ENCODE peak calls at places on chromosomes 2 and 18, in nine cellular contexts. S is EH, N is T-helper 1 cell, J is NCI-H345, I is NCI-H1417 treated with DMSO at 0.1 percent for 48 hours, H is aorta, Q is NCI-H510A, K is GM19239, W is iPS DF 19.7. R is an unnamed sample.

GRCh38 chr18:79395308-79395640 is 456 bp upstream of the NFATC1 start:
- DNase-seq in S (no peak), N (no peak), J (no peak), I (no peak), H (no peak), Q (no peak), K (no peak), W (no peak), R (no peak)

GRCh38 chr2:153715218-153715617 is 156.5 kb upstream of the GALNT13 start:
- DNase-seq in S (no peak), N (no peak), J (no peak), I (no peak), H (no peak), Q (no peak), K (no peak), W (no peak), R (no peak)

GRCh38 chr2:37080674-37081073 is 3.5 kb downstream of the HEATR5B start:
- DNase-seq in S (no peak), N (no peak), J (no peak), I (no peak), H (no peak), Q (no peak), K (no peak), W (no peak), R (no peak)

GRCh38 chr18:77098554-77099174 is 33.9 kb downstream of the MBP start:
- DNase-seq in S (peak), N (no peak), J (peak), I (no peak), H (no peak), Q (no peak), K (no peak), W (no peak), R (no peak)

GRCh38 chr2:38446972-38447561 is 70.0 kb upstream of the ATL2 start:
- DNase-seq in S (no peak), N (no peak), J (no peak), I (no peak), H (no peak), Q (no peak), K (no peak), W (no peak), R (no peak)

GRCh38 chr2:241708879-241709278 is 7.0 kb downstream of the ING5 start:
- DNase-seq in S (no peak), N (no peak), J (no peak), I (no peak), H (no peak), Q (no peak), K (no peak), W (no peak), R (no peak)

GRCh38 chr2:159214325-159214865 is 72.1 kb downstream of the WDSUB1 start:
- DNase-seq in S (no peak), N (no peak), J (no peak), I (no peak), H (no peak), Q (no peak), K (no peak), W (no peak), R (no peak)

GRCh38 chr2:32498301-32498700 is 129.5 kb upstream of the TTC27 start:
- DNase-seq in S (no peak), N (no peak), J (no peak), I (no peak), H (no peak), Q (no peak), K (no peak), W (no peak), R (no peak)

GRCh38 chr2:54724560-54725342 is 1.3 kb downstream of the EML6 start:
- DNase-seq in S (peak), N (peak), J (peak), I (no peak), H (no peak), Q (peak), K (no peak), W (no peak), R (no peak)

GRCh38 chr18:61502472-61502871 is 169.2 kb downstream of the CDH20 start:
- DNase-seq in S (peak), N (no peak), J (peak), I (peak), H (no peak), Q (no peak), K (peak), W (peak), R (peak)

GRCh38 chr2:228352048-228352447 is 170.6 kb upstream of the SPHKAP start:
- DNase-seq in S (no peak), N (no peak), J (peak), I (no peak), H (no peak), Q (peak), K (no peak), W (no peak), R (no peak)

GRCh38 chr2:46865181-46865970 is 50.2 kb downstream of the MCFD2 start:
- DNase-seq in S (peak), N (no peak), J (no peak), I (no peak), H (no peak), Q (no peak), K (no peak), W (no peak), R (no peak)

GRCh38 chr2:228344531-228344930 is 163.0 kb upstream of the SPHKAP start:
- DNase-seq in S (no peak), N (no peak), J (no peak), I (no peak), H (no peak), Q (no peak), K (no peak), W (no peak), R (no peak)

GRCh38 chr2:175964195-175964594 is 37.9 kb downstream of the LNPK start:
- DNase-seq in S (no peak), N (no peak), J (peak), I (no peak), H (no peak), Q (no peak), K (no peak), W (no peak), R (no peak)

GRCh38 chr2:7379799-7380198 is 462.6 kb downstream of the RNF144A start:
- DNase-seq in S (no peak), N (no peak), J (no peak), I (no peak), H (no peak), Q (no peak), K (no peak), W (no peak), R (no peak)

GRCh38 chr2:47270421-47270820 is 115.3 kb upstream of the STPG4 start:
- DNase-seq in S (no peak), N (no peak), J (no peak), I (no peak), H (no peak), Q (no peak), K (no peak), W (no peak), R (no peak)